ENCODE peak calls at places on chromosomes 4 and X, in four cellular contexts. U is H9, S is H1, Q is IMR-90. Y is an unnamed sample.

GRCh38 chrX:38117485-38117884 is 103.2 kb downstream of the SRPX start:
- DNase-seq in S (no peak), Q (peak; percentile 24), U (no peak), Y (no peak)

GRCh38 chrX:68872171-68872570 is 43.4 kb downstream of the EFNB1 start:
- DNase-seq in S (no peak), U (no peak), Q (no peak), Y (no peak)

GRCh38 chr4:84319124-84319523 is 180.0 kb downstream of the NKX6-1 start:
- DNase-seq in Q (peak; percentile 1), S (no peak), U (no peak), Y (no peak)

GRCh38 chrX:63513825-63514574 is 162.9 kb upstream of the SPIN4 start:
- DNase-seq in S (no peak), Q (peak; percentile 80), U (no peak), Y (no peak)

GRCh38 chrX:121579016-121579760 is 531.8 kb downstream of the GLUD2 start:
- DNase-seq in S (no peak), Q (no peak), U (no peak), Y (peak; percentile 7)

GRCh38 chr4:149997881-149998421 is 80.3 kb upstream of the DCLK2 start:
- DNase-seq in Q (peak; percentile 60), S (no peak), U (no peak), Y (peak; percentile 37)

GRCh38 chr4:155529197-155529596 is 137.5 kb upstream of the GUCY1A1 start:
- DNase-seq in S (no peak), U (no peak), Q (no peak), Y (peak; percentile 54)

GRCh38 chr4:26088433-26088928 is 174.5 kb downstream of the SMIM20 start:
- DNase-seq in S (no peak), Q (peak; percentile 78), U (no peak), Y (no peak)

GRCh38 chr4:147578057-147578476 is 39.1 kb upstream of the TMEM184C start:
- DNase-seq in S (no peak), Q (peak; percentile 99), U (no peak), Y (peak; percentile 41)

GRCh38 chr4:154574311-154574710 is 11.5 kb downstream of the FGB start:
- DNase-seq in U (no peak), S (no peak), Q (peak; percentile 19), Y (no peak)

GRCh38 chrX:110409925-110410324 is 51.3 kb downstream of the RTL9 start:
- DNase-seq in S (no peak), U (no peak), Q (peak; percentile 73), Y (no peak)

GRCh38 chr4:141807073-141807472 is 170.7 kb downstream of the IL15 start:
- DNase-seq in Q (peak; percentile 68), S (no peak), U (no peak), Y (no peak)

GRCh38 chr4:2069161-2069971 is 10.2 kb downstream of the NAT8L start:
- DNase-seq in S (peak; percentile 47), U (no peak), Q (no peak), Y (no peak)

GRCh38 chr4:14749910-14750309 is 252.4 kb upstream of the CPEB2 start:
- DNase-seq in U (peak; percentile 46), S (no peak), Q (no peak), Y (peak; percentile 40)

GRCh38 chrX:68498044-68498507 is 775 bp upstream of the YIPF6 start:
- DNase-seq in U (no peak), Q (no peak), S (no peak), Y (peak; percentile 86)

GRCh38 chrX:49155900-49156837 is 6.4 kb upstream of the MAGIX start:
- DNase-seq in U (peak; percentile 86), Q (peak; percentile 85), S (peak; percentile 78), Y (peak; percentile 94)

GRCh38 chr4:85681194-85681803 is 206.3 kb downstream of the ARHGAP24 start:
- DNase-seq in U (no peak), Q (peak; percentile 49), S (no peak), Y (no peak)

GRCh38 chrX:30652527-30653414 is 452 bp upstream of the GK start:
- DNase-seq in U (peak; percentile 96), S (peak; percentile 93), Q (peak; percentile 88), Y (peak; percentile 95)

GRCh38 chr4:8325284-8325973 is 55.9 kb downstream of the HTRA3 start:
- DNase-seq in S (peak; percentile 14), U (peak; percentile 18), Q (no peak), Y (no peak)

GRCh38 chr4:53962516-53963225 is 101.7 kb downstream of the CHIC2 start:
- DNase-seq in S (no peak), U (no peak), Q (peak; percentile 90), Y (peak; percentile 59)

GRCh38 chrX:37454537-37455285 is 105.5 kb downstream of the PRRG1 start:
- DNase-seq in S (no peak), Q (peak; percentile 29), U (peak; percentile 48), Y (peak; percentile 66)

GRCh38 chrX:105114554-105115130 is 105.9 kb downstream of the TEX13A start:
- DNase-seq in S (no peak), U (no peak), Q (no peak), Y (no peak)

GRCh38 chr4:151568966-151569365 is 160.0 kb downstream of the FHIP1A start:
- DNase-seq in S (no peak), U (no peak), Q (no peak), Y (no peak)

GRCh38 chr4:8644966-8645752 is 52.6 kb downstream of the CPZ start:
- DNase-seq in U (peak; percentile 17), Q (no peak), S (peak; percentile 43), Y (no peak)

GRCh38 chr4:7330811-7331681 is 103.7 kb downstream of the PSAPL1 start:
- DNase-seq in Q (no peak), U (no peak), S (no peak), Y (no peak)

GRCh38 chr4:47383829-47384427 is 79.6 kb downstream of the COMMD8 start:
- DNase-seq in S (no peak), Q (peak; percentile 64), U (no peak), Y (peak; percentile 27)

GRCh38 chr4:52862605-52863236 is 604 bp downstream of the RASL11B start:
- DNase-seq in S (no peak), Q (no peak), U (no peak), Y (peak; percentile 29)

GRCh38 chrX:26649534-26649933 is 433.6 kb downstream of the MAGEB5 start:
- DNase-seq in U (no peak), Q (peak; percentile 27), S (no peak), Y (peak; percentile 28)

GRCh38 chrX:69597399-69597798 is 18.5 kb upstream of the EDA start:
- DNase-seq in S (no peak), Q (no peak), U (no peak), Y (no peak)

GRCh38 chr4:68895561-68896198 is 55.9 kb downstream of the UGT2A3 start:
- DNase-seq in Q (no peak), S (no peak), U (no peak), Y (no peak)

GRCh38 chr4:5098176-5098575 is 46.9 kb downstream of the STK32B start:
- DNase-seq in U (no peak), Q (peak; percentile 41), S (no peak), Y (peak; percentile 7)

GRCh38 chr4:7679431-7679830 is 244.7 kb upstream of the PSAPL1 start:
- DNase-seq in Q (no peak), U (no peak), S (no peak), Y (no peak)

GRCh38 chr4:121237069-121237399 is 72.9 kb upstream of the TNIP3 start:
- DNase-seq in Q (no peak), U (no peak), S (no peak), Y (no peak)

GRCh38 chr4:186669159-186669720 is 54.4 kb downstream of the FAT1 start:
- DNase-seq in Q (peak; percentile 81), U (peak; percentile 63), S (peak; percentile 64), Y (peak; percentile 58)

DNA sequence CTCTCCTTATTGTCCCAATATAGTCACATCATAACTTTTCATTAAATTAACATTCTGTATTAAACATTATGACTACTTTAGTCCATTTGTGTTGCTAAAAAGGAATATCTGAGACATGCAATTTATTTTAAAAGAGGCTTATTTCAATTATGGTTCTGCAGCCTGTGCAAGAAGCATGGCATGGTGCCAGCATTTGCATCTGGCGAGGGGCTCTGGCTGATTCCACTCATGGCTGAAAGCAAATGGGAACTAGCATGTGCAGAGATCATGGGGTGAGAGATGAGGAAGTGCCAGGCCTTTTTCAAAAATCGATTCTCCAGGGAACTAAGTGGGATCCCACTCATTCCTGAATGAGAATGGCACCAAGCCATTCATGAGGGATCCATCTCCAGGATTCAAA is 476.3 kb upstream of the RPS6KA3 start:
- DNase-seq in Q (no peak), U (no peak), S (no peak), Y (no peak)
- H4K5ac ChIP-seq in Q (no peak overlapping the region), U (no peak overlapping the region), S (no peak overlapping the region), Y (no peak overlapping the region)

DNA sequence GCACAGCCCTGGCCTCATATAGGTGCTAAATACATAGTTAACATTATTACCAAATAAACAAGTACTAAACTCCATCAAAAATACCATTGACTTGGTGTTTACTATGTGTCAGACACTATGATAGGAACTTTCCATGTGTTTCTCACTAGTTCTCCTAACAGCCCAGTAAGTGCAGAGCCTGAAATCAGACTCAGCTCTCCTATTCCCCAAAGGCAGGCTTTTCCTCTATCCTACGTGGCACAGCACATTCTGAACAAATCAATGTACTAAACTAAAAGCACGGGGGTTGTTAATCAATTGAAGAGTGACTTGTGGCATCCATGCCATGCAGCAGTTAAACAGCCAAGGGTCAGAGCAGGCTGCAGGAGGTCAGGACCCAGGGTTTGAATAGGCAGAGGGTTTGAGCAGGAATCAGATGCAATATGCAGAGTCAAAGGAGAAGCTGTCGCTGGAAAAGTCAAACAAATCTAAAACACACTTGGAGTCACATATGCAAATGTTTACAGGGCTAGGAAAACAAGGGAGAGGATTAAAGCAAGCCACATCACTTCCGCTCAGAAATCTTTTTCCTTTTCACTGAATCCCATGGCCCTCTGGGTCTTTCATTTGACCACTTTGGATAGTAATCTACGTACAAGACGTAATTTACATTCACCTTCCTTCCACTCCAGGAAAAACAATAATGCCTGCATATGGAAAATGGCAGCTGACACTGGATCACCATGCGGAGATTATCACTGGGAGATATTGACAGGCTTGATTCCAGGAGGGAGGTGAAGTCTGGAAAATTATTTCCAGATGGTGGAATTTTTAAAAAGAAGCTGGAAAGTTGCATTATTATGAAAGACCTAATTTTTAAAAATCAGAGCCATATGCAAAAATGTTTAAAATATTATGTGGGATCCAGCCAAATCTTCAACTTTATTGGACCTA is 289.9 kb upstream of the LDB2 start:
- DNase-seq in U (no peak), S (no peak), Q (no peak), Y (no peak)
- H3K18ac ChIP-seq in U (no peak overlapping the region), S (no peak overlapping the region), Q (peak overlapping the region; percentile 79), Y (no peak overlapping the region)

GRCh38 chr4:76780781-76781697 is 116.9 kb downstream of the SOWAHB start:
- DNase-seq in U (no peak), S (no peak), Q (no peak), Y (no peak)

GRCh38 chr4:76783836-76784235 is 114.1 kb downstream of the SOWAHB start:
- DNase-seq in S (no peak), Q (no peak), U (peak; percentile 26), Y (peak; percentile 59)

GRCh38 chr4:76782837-76783236 is 115.1 kb downstream of the SOWAHB start:
- DNase-seq in U (no peak), S (no peak), Q (peak; percentile 85), Y (peak; percentile 84)

GRCh38 chr4:76781698-76782595 is 116.0 kb downstream of the SOWAHB start:
- DNase-seq in Q (peak; percentile 98), S (no peak), U (peak; percentile 47), Y (peak; percentile 72)

GRCh38 chr4:76779740-76780459 is 118.0 kb downstream of the SOWAHB start:
- DNase-seq in U (no peak), Q (peak; percentile 78), S (no peak), Y (peak; percentile 42)
- H3K27me3 ChIP-seq in U (no peaks in the 10 kb centered on the region), Q (no peaks in the 10 kb centered on the region), S (no peaks in the 10 kb centered on the region), Y (no peaks in the 10 kb centered on the region)

GRCh38 chr4:184574861-184575260 is 74.4 kb downstream of the CASP3 start:
- DNase-seq in S (no peak), Q (no peak), U (no peak), Y (no peak)

GRCh38 chr4:184573701-184574100 is 75.5 kb downstream of the CASP3 start:
- DNase-seq in U (no peak), Q (no peak), S (no peak), Y (no peak)

GRCh38 chr4:184575306-184575705 is 73.9 kb downstream of the CASP3 start:
- DNase-seq in Q (no peak), U (no peak), S (no peak), Y (no peak)
- H4K5ac ChIP-seq in Q (no peak overlapping the region), U (no peak overlapping the region), S (no peak overlapping the region), Y (no peak overlapping the region)